ENCODE peak calls at places on chromosomes 7 and 10, in eight cellular contexts. E, P, C, X, Y, Q, I and S are unnamed samples.

GRCh38 chr10:119897366-119897765 is 4.8 kb downstream of the SEC23IP start:
- DNase-seq in P (no peak), Q (no peak), Y (no peak), C (no peak), I (no peak), X (no peak), E (no peak), S (no peak)

GRCh38 chr7:134016223-134016941 is 110.8 kb upstream of the LRGUK start:
- DNase-seq in C (no peak), Y (peak), I (peak), E (peak), Q (no peak), X (peak), P (peak), S (peak)

GRCh38 chr10:28432210-28432676 is 100.7 kb upstream of the WAC start:
- DNase-seq in I (peak), P (peak), E (peak), Q (peak), X (peak), Y (peak), C (peak), S (peak)

GRCh38 chr10:14039968-14040668 is 290.6 kb downstream of the FRMD4A start:
- DNase-seq in Q (no peak), C (no peak), I (peak), P (no peak), E (no peak), X (no peak), Y (peak), S (no peak)

GRCh38 chr10:546971-547590 is 142.4 kb downstream of the DIP2C start:
- DNase-seq in X (peak), E (peak), Q (no peak), P (no peak), C (no peak), Y (no peak), I (no peak), S (peak)

GRCh38 chr10:71998119-71998839 is 34.1 kb downstream of the CHST3 start:
- DNase-seq in I (no peak), P (no peak), Y (no peak), C (no peak), E (no peak), X (no peak), Q (no peak), S (no peak)

GRCh38 chr10:70894416-70894815 is 6.1 kb upstream of the PCBD1 start:
- DNase-seq in Q (no peak), P (no peak), X (no peak), Y (no peak), E (no peak), C (no peak), I (no peak), S (no peak)

GRCh38 chr10:34252111-34252510 is 563.0 kb downstream of the PARD3 start:
- DNase-seq in P (peak), Y (no peak), C (no peak), Q (no peak), X (no peak), I (no peak), E (no peak), S (no peak)

GRCh38 chr7:72335561-72336381 is 76.4 kb downstream of the CALN1 start:
- DNase-seq in X (no peak), Q (no peak), Y (no peak), E (peak), C (no peak), P (no peak), I (no peak), S (no peak)

GRCh38 chr10:68496072-68496471 is 24.3 kb upstream of the DNA2 start:
- DNase-seq in Y (no peak), I (no peak), X (no peak), E (no peak), C (no peak), P (no peak), Q (no peak), S (no peak)

GRCh38 chr7:129186749-129187260 is 1.6 kb upstream of the SMO start:
- DNase-seq in C (no peak), X (no peak), Y (no peak), E (no peak), P (no peak), I (no peak), Q (no peak), S (no peak)

GRCh38 chr10:84908491-84908890 is 580.1 kb downstream of the CCSER2 start:
- DNase-seq in Q (no peak), E (no peak), Y (no peak), I (no peak), X (no peak), P (no peak), C (no peak), S (peak)

GRCh38 chr7:103325744-103326143 is 18.8 kb downstream of the DNAJC2 start:
- DNase-seq in E (no peak), X (no peak), I (no peak), P (no peak), Y (no peak), C (no peak), Q (no peak), S (no peak)

GRCh38 chr7:80312139-80312661 is 177.6 kb downstream of the GNAI1 start:
- DNase-seq in Q (no peak), P (peak), I (peak), Y (peak), E (peak), C (peak), X (no peak), S (no peak)

GRCh38 chr7:129228633-129229032 is 3.8 kb downstream of the AHCYL2 start:
- DNase-seq in C (no peak), E (no peak), Q (no peak), X (no peak), I (no peak), P (no peak), Y (no peak), S (no peak)

GRCh38 chr7:149686001-149686400 is 87.4 kb downstream of the ZNF467 start:
- DNase-seq in I (peak), Y (peak), E (no peak), C (no peak), Q (no peak), P (no peak), X (no peak), S (peak)

GRCh38 chr7:63899691-63900393 is 98.8 kb upstream of the ZNF722 start:
- DNase-seq in E (no peak), C (peak), I (no peak), P (no peak), X (peak), Y (peak), Q (no peak), S (peak)

GRCh38 chr7:157318015-157318706 is 18.6 kb upstream of the DNAJB6 start:
- DNase-seq in C (peak), P (no peak), Q (no peak), E (no peak), Y (peak), I (no peak), X (peak), S (peak)

GRCh38 chr10:78964952-78965633 is 103.7 kb upstream of the ZMIZ1 start:
- DNase-seq in Q (no peak), E (peak), X (no peak), Y (peak), P (peak), C (no peak), I (no peak), S (peak)

GRCh38 chr10:71708301-71708703 is 11.3 kb downstream of the C10orf105 start:
- DNase-seq in X (peak), C (peak), Y (peak), P (peak), Q (peak), E (peak), I (no peak), S (peak)